ENCODE peak calls at places on chromosomes 5 and 9, in four cellular contexts. One of them, this sample, is unnamed.

GRCh38 chr9:77142366-77142765 is 35.0 kb upstream of the VPS13A start:
- DNase-seq in stimulated activated CD4-positive, alpha-beta T cell treated with anti-CD3 and anti-CD28 coated beads, Interleukin-15, amount 100 ng/mL, for 48 hours: no peak
- DNase-seq in hepatocyte: no peak
- DNase-seq in HAP-1: no peak
- DNase-seq in this sample: no peak

GRCh38 chr9:131605770-131606590 is 60.7 kb downstream of the PRRT1B start:
- DNase-seq in stimulated activated CD4-positive, alpha-beta T cell treated with anti-CD3 and anti-CD28 coated beads, Interleukin-15, amount 100 ng/mL, for 48 hours: no peak
- DNase-seq in hepatocyte: peak; percentile 88
- DNase-seq in HAP-1: no peak
- DNase-seq in this sample: no peak

GRCh38 chr5:87277279-87277835 is 9.7 kb downstream of the RASA1 start:
- DNase-seq in stimulated activated CD4-positive, alpha-beta T cell treated with anti-CD3 and anti-CD28 coated beads, Interleukin-15, amount 100 ng/mL, for 48 hours: no peak
- DNase-seq in hepatocyte: no peak
- DNase-seq in HAP-1: no peak
- DNase-seq in this sample: no peak

GRCh38 chr9:21404146-21404545 is 4.8 kb upstream of the IFNA8 start:
- DNase-seq in stimulated activated CD4-positive, alpha-beta T cell treated with anti-CD3 and anti-CD28 coated beads, Interleukin-15, amount 100 ng/mL, for 48 hours: no peak
- DNase-seq in hepatocyte: no peak
- DNase-seq in HAP-1: no peak
- DNase-seq in this sample: no peak

GRCh38 chr9:84856181-84856632 is 186.7 kb downstream of the NTRK2 start:
- DNase-seq in stimulated activated CD4-positive, alpha-beta T cell treated with anti-CD3 and anti-CD28 coated beads, Interleukin-15, amount 100 ng/mL, for 48 hours: no peak
- DNase-seq in hepatocyte: no peak
- DNase-seq in HAP-1: no peak
- DNase-seq in this sample: no peak

GRCh38 chr5:61245936-61246335 is 83.7 kb upstream of the SMIM15 start:
- DNase-seq in stimulated activated CD4-positive, alpha-beta T cell treated with anti-CD3 and anti-CD28 coated beads, Interleukin-15, amount 100 ng/mL, for 48 hours: no peak
- DNase-seq in hepatocyte: no peak
- DNase-seq in HAP-1: no peak
- DNase-seq in this sample: no peak

GRCh38 chr9:36543916-36544315 is 28.8 kb upstream of the MELK start:
- DNase-seq in stimulated activated CD4-positive, alpha-beta T cell treated with anti-CD3 and anti-CD28 coated beads, Interleukin-15, amount 100 ng/mL, for 48 hours: no peak
- DNase-seq in hepatocyte: peak; percentile 18
- DNase-seq in HAP-1: no peak
- DNase-seq in this sample: no peak

GRCh38 chr5:20572560-20572959 is 584.6 kb upstream of the CDH18 start:
- DNase-seq in stimulated activated CD4-positive, alpha-beta T cell treated with anti-CD3 and anti-CD28 coated beads, Interleukin-15, amount 100 ng/mL, for 48 hours: no peak
- DNase-seq in hepatocyte: peak; percentile 13
- DNase-seq in HAP-1: no peak
- DNase-seq in this sample: no peak

GRCh38 chr9:134655101-134655500 is 13.5 kb downstream of the COL5A1 start:
- DNase-seq in stimulated activated CD4-positive, alpha-beta T cell treated with anti-CD3 and anti-CD28 coated beads, Interleukin-15, amount 100 ng/mL, for 48 hours: no peak
- DNase-seq in hepatocyte: no peak
- DNase-seq in HAP-1: no peak
- DNase-seq in this sample: no peak

GRCh38 chr9:108854641-108855528 is 901 bp downstream of the ACTL7B start:
- DNase-seq in stimulated activated CD4-positive, alpha-beta T cell treated with anti-CD3 and anti-CD28 coated beads, Interleukin-15, amount 100 ng/mL, for 48 hours: no peak
- DNase-seq in hepatocyte: no peak
- DNase-seq in HAP-1: no peak
- DNase-seq in this sample: peak; percentile 78

GRCh38 chr5:150285114-150285513 is 4.5 kb downstream of the CAMK2A start:
- DNase-seq in stimulated activated CD4-positive, alpha-beta T cell treated with anti-CD3 and anti-CD28 coated beads, Interleukin-15, amount 100 ng/mL, for 48 hours: no peak
- DNase-seq in hepatocyte: no peak
- DNase-seq in HAP-1: no peak
- DNase-seq in this sample: no peak

GRCh38 chr5:82422751-82423181 is 144.6 kb upstream of the RPS23 start:
- DNase-seq in stimulated activated CD4-positive, alpha-beta T cell treated with anti-CD3 and anti-CD28 coated beads, Interleukin-15, amount 100 ng/mL, for 48 hours: no peak
- DNase-seq in hepatocyte: no peak
- DNase-seq in HAP-1: no peak
- DNase-seq in this sample: peak; percentile 25

GRCh38 chr5:74289238-74289637 is 351.3 kb downstream of the ENC1 start:
- DNase-seq in stimulated activated CD4-positive, alpha-beta T cell treated with anti-CD3 and anti-CD28 coated beads, Interleukin-15, amount 100 ng/mL, for 48 hours: no peak
- DNase-seq in hepatocyte: no peak
- DNase-seq in HAP-1: no peak
- DNase-seq in this sample: no peak

This sample was measured in upper lobe of left lung.